ENCODE peak calls at places on chromosome 11, in six cellular contexts. One of them, this sample, is unnamed.
A peak's percentile ranks its signal among the peaks of the same experiment; 100 is the strongest.

GRCh38 chr11:64560139-64560771 is 30.8 kb upstream of the SLC22A12 start:
- DNase-seq in stimulated activated CD4-positive, alpha-beta T cell treated with anti-CD3 and anti-CD28 coated beads, Interleukin-4, amount 100 ng/mL, for 24 hours: no peak
- DNase-seq in EL: no peak
- DNase-seq in NCI-H1417: no peak
- DNase-seq in bronchial epithelial cell: no peak
- DNase-seq in MCF 10A: no peak
- DNase-seq in this sample: no peak

GRCh38 chr11:10304495-10305261 is at the start of gene ADM:
- DNase-seq in stimulated activated CD4-positive, alpha-beta T cell treated with anti-CD3 and anti-CD28 coated beads, Interleukin-4, amount 100 ng/mL, for 24 hours: peak; percentile 34
- DNase-seq in EL: peak; percentile 97
- DNase-seq in NCI-H1417: peak; percentile 65
- DNase-seq in bronchial epithelial cell: peak; percentile 60
- DNase-seq in MCF 10A: peak; percentile 92
- DNase-seq in this sample: no peak

GRCh38 chr11:132048040-132048439 is 677.6 kb downstream of the NTM start:
- DNase-seq in stimulated activated CD4-positive, alpha-beta T cell treated with anti-CD3 and anti-CD28 coated beads, Interleukin-4, amount 100 ng/mL, for 24 hours: no peak
- DNase-seq in EL: no peak
- DNase-seq in NCI-H1417: no peak
- DNase-seq in bronchial epithelial cell: no peak
- DNase-seq in MCF 10A: no peak
- DNase-seq in this sample: no peak

GRCh38 chr11:83007909-83008580 is 63.7 kb downstream of the RAB30 start:
- DNase-seq in stimulated activated CD4-positive, alpha-beta T cell treated with anti-CD3 and anti-CD28 coated beads, Interleukin-4, amount 100 ng/mL, for 24 hours: no peak
- DNase-seq in EL: peak; percentile 46
- DNase-seq in NCI-H1417: peak; percentile 61
- DNase-seq in bronchial epithelial cell: no peak
- DNase-seq in MCF 10A: no peak
- DNase-seq in this sample: no peak

GRCh38 chr11:126007263-126007662 is 55.4 kb downstream of the CDON start:
- DNase-seq in stimulated activated CD4-positive, alpha-beta T cell treated with anti-CD3 and anti-CD28 coated beads, Interleukin-4, amount 100 ng/mL, for 24 hours: no peak
- DNase-seq in EL: peak; percentile 13
- DNase-seq in NCI-H1417: no peak
- DNase-seq in bronchial epithelial cell: peak; percentile 68
- DNase-seq in MCF 10A: peak; percentile 59
- DNase-seq in this sample: no peak

GRCh38 chr11:22832315-22833041 is 2.9 kb upstream of the SVIP start:
- DNase-seq in stimulated activated CD4-positive, alpha-beta T cell treated with anti-CD3 and anti-CD28 coated beads, Interleukin-4, amount 100 ng/mL, for 24 hours: no peak
- DNase-seq in EL: peak; percentile 10
- DNase-seq in NCI-H1417: no peak
- DNase-seq in bronchial epithelial cell: peak; percentile 49
- DNase-seq in MCF 10A: peak; percentile 6
- DNase-seq in this sample: no peak

GRCh38 chr11:105740164-105740903 is 130.5 kb downstream of the GRIA4 start:
- DNase-seq in stimulated activated CD4-positive, alpha-beta T cell treated with anti-CD3 and anti-CD28 coated beads, Interleukin-4, amount 100 ng/mL, for 24 hours: no peak
- DNase-seq in EL: no peak
- DNase-seq in NCI-H1417: no peak
- DNase-seq in bronchial epithelial cell: no peak
- DNase-seq in MCF 10A: no peak
- DNase-seq in this sample: no peak

GRCh38 chr11:103367650-103368049 is 258.4 kb downstream of the DYNC2H1 start:
- DNase-seq in stimulated activated CD4-positive, alpha-beta T cell treated with anti-CD3 and anti-CD28 coated beads, Interleukin-4, amount 100 ng/mL, for 24 hours: no peak
- DNase-seq in EL: no peak
- DNase-seq in NCI-H1417: no peak
- DNase-seq in bronchial epithelial cell: no peak
- DNase-seq in MCF 10A: no peak
- DNase-seq in this sample: no peak

GRCh38 chr11:112525270-112525669 is 264.6 kb upstream of the PLET1 start:
- DNase-seq in stimulated activated CD4-positive, alpha-beta T cell treated with anti-CD3 and anti-CD28 coated beads, Interleukin-4, amount 100 ng/mL, for 24 hours: no peak
- DNase-seq in EL: peak; percentile 51
- DNase-seq in NCI-H1417: no peak
- DNase-seq in bronchial epithelial cell: peak; percentile 82
- DNase-seq in MCF 10A: peak; percentile 84
- DNase-seq in this sample: peak; percentile 66

GRCh38 chr11:12963051-12963450 is 46.1 kb upstream of the RASSF10 start:
- DNase-seq in stimulated activated CD4-positive, alpha-beta T cell treated with anti-CD3 and anti-CD28 coated beads, Interleukin-4, amount 100 ng/mL, for 24 hours: no peak
- DNase-seq in EL: no peak
- DNase-seq in NCI-H1417: no peak
- DNase-seq in bronchial epithelial cell: no peak
- DNase-seq in MCF 10A: no peak
- DNase-seq in this sample: no peak

GRCh38 chr11:89067264-89067663 is 1.5 kb upstream of the GRM5 start:
- DNase-seq in stimulated activated CD4-positive, alpha-beta T cell treated with anti-CD3 and anti-CD28 coated beads, Interleukin-4, amount 100 ng/mL, for 24 hours: no peak
- DNase-seq in EL: no peak
- DNase-seq in NCI-H1417: no peak
- DNase-seq in bronchial epithelial cell: peak; percentile 1
- DNase-seq in MCF 10A: no peak
- DNase-seq in this sample: no peak

GRCh38 chr11:3052109-3052479 is 5.1 kb downstream of the CARS1 start:
- DNase-seq in stimulated activated CD4-positive, alpha-beta T cell treated with anti-CD3 and anti-CD28 coated beads, Interleukin-4, amount 100 ng/mL, for 24 hours: no peak
- DNase-seq in EL: no peak
- DNase-seq in NCI-H1417: peak; percentile 89
- DNase-seq in bronchial epithelial cell: no peak
- DNase-seq in MCF 10A: no peak
- DNase-seq in this sample: no peak

GRCh38 chr11:15157181-15157580 is 42.5 kb downstream of the INSC start:
- DNase-seq in stimulated activated CD4-positive, alpha-beta T cell treated with anti-CD3 and anti-CD28 coated beads, Interleukin-4, amount 100 ng/mL, for 24 hours: no peak
- DNase-seq in EL: peak; percentile 86
- DNase-seq in NCI-H1417: no peak
- DNase-seq in bronchial epithelial cell: peak; percentile 97
- DNase-seq in MCF 10A: peak; percentile 82
- DNase-seq in this sample: no peak

GRCh38 chr11:134266841-134267251 is 9.3 kb upstream of the GLB1L3 start:
- DNase-seq in stimulated activated CD4-positive, alpha-beta T cell treated with anti-CD3 and anti-CD28 coated beads, Interleukin-4, amount 100 ng/mL, for 24 hours: no peak
- DNase-seq in EL: peak; percentile 67
- DNase-seq in NCI-H1417: no peak
- DNase-seq in bronchial epithelial cell: peak; percentile 99
- DNase-seq in MCF 10A: peak; percentile 88
- DNase-seq in this sample: peak; percentile 88

GRCh38 chr11:9158898-9159391 is 67.5 kb upstream of the SCUBE2 start:
- DNase-seq in stimulated activated CD4-positive, alpha-beta T cell treated with anti-CD3 and anti-CD28 coated beads, Interleukin-4, amount 100 ng/mL, for 24 hours: no peak
- DNase-seq in EL: peak; percentile 65
- DNase-seq in NCI-H1417: no peak
- DNase-seq in bronchial epithelial cell: peak; percentile 88
- DNase-seq in MCF 10A: no peak
- DNase-seq in this sample: no peak

GRCh38 chr11:96045622-96046456 is 121.9 kb upstream of the MTMR2 start:
- DNase-seq in stimulated activated CD4-positive, alpha-beta T cell treated with anti-CD3 and anti-CD28 coated beads, Interleukin-4, amount 100 ng/mL, for 24 hours: no peak
- DNase-seq in EL: no peak
- DNase-seq in NCI-H1417: no peak
- DNase-seq in bronchial epithelial cell: peak; percentile 20
- DNase-seq in MCF 10A: no peak
- DNase-seq in this sample: no peak

GRCh38 chr11:35852056-35852455 is 91.8 kb upstream of the LDLRAD3 start:
- DNase-seq in stimulated activated CD4-positive, alpha-beta T cell treated with anti-CD3 and anti-CD28 coated beads, Interleukin-4, amount 100 ng/mL, for 24 hours: no peak
- DNase-seq in EL: no peak
- DNase-seq in NCI-H1417: no peak
- DNase-seq in bronchial epithelial cell: no peak
- DNase-seq in MCF 10A: no peak
- DNase-seq in this sample: peak; percentile 50

GRCh38 chr11:73980001-73980960 is 2.4 kb downstream of the UCP2 start:
- DNase-seq in stimulated activated CD4-positive, alpha-beta T cell treated with anti-CD3 and anti-CD28 coated beads, Interleukin-4, amount 100 ng/mL, for 24 hours: peak; percentile 69
- DNase-seq in EL: peak; percentile 26
- DNase-seq in NCI-H1417: peak; percentile 82
- DNase-seq in bronchial epithelial cell: peak; percentile 49
- DNase-seq in MCF 10A: no peak
- DNase-seq in this sample: peak; percentile 53

GRCh38 chr11:128621491-128622136 is 34.3 kb upstream of the ETS1 start:
- DNase-seq in stimulated activated CD4-positive, alpha-beta T cell treated with anti-CD3 and anti-CD28 coated beads, Interleukin-4, amount 100 ng/mL, for 24 hours: no peak
- DNase-seq in EL: peak; percentile 95
- DNase-seq in NCI-H1417: no peak
- DNase-seq in bronchial epithelial cell: peak; percentile 52
- DNase-seq in MCF 10A: peak; percentile 78
- DNase-seq in this sample: no peak

GRCh38 chr11:18191376-18191775 is 18.7 kb downstream of the MRGPRX4 start:
- DNase-seq in stimulated activated CD4-positive, alpha-beta T cell treated with anti-CD3 and anti-CD28 coated beads, Interleukin-4, amount 100 ng/mL, for 24 hours: no peak
- DNase-seq in EL: no peak
- DNase-seq in NCI-H1417: no peak
- DNase-seq in bronchial epithelial cell: no peak
- DNase-seq in MCF 10A: no peak
- DNase-seq in this sample: no peak

GRCh38 chr11:122141757-122142156 is 25.7 kb upstream of the BLID start:
- DNase-seq in stimulated activated CD4-positive, alpha-beta T cell treated with anti-CD3 and anti-CD28 coated beads, Interleukin-4, amount 100 ng/mL, for 24 hours: no peak
- DNase-seq in EL: no peak
- DNase-seq in NCI-H1417: no peak
- DNase-seq in bronchial epithelial cell: no peak
- DNase-seq in MCF 10A: no peak
- DNase-seq in this sample: no peak

GRCh38 chr11:110432713-110433392 is 3.1 kb downstream of the FDX1 start:
- DNase-seq in stimulated activated CD4-positive, alpha-beta T cell treated with anti-CD3 and anti-CD28 coated beads, Interleukin-4, amount 100 ng/mL, for 24 hours: no peak
- DNase-seq in EL: peak; percentile 27
- DNase-seq in NCI-H1417: no peak
- DNase-seq in bronchial epithelial cell: peak; percentile 7
- DNase-seq in MCF 10A: no peak
- DNase-seq in this sample: no peak

GRCh38 chr11:125263268-125263790 is 98.8 kb downstream of the PKNOX2 start:
- DNase-seq in stimulated activated CD4-positive, alpha-beta T cell treated with anti-CD3 and anti-CD28 coated beads, Interleukin-4, amount 100 ng/mL, for 24 hours: no peak
- DNase-seq in EL: peak; percentile 95
- DNase-seq in NCI-H1417: peak; percentile 81
- DNase-seq in bronchial epithelial cell: no peak
- DNase-seq in MCF 10A: no peak
- DNase-seq in this sample: no peak

GRCh38 chr11:69588270-69588669 is 52.7 kb upstream of the CCND1 start:
- DNase-seq in stimulated activated CD4-positive, alpha-beta T cell treated with anti-CD3 and anti-CD28 coated beads, Interleukin-4, amount 100 ng/mL, for 24 hours: no peak
- DNase-seq in EL: peak; percentile 89
- DNase-seq in NCI-H1417: no peak
- DNase-seq in bronchial epithelial cell: peak; percentile 82
- DNase-seq in MCF 10A: peak; percentile 61
- DNase-seq in this sample: no peak

GRCh38 chr11:125874556-125875124 is 12.8 kb upstream of the HYLS1 start:
- DNase-seq in stimulated activated CD4-positive, alpha-beta T cell treated with anti-CD3 and anti-CD28 coated beads, Interleukin-4, amount 100 ng/mL, for 24 hours: peak; percentile 61
- DNase-seq in EL: peak; percentile 67
- DNase-seq in NCI-H1417: peak; percentile 53
- DNase-seq in bronchial epithelial cell: peak; percentile 57
- DNase-seq in MCF 10A: peak; percentile 81
- DNase-seq in this sample: peak; percentile 53

GRCh38 chr11:44797886-44798683 is 71.3 kb downstream of the TSPAN18 start:
- DNase-seq in stimulated activated CD4-positive, alpha-beta T cell treated with anti-CD3 and anti-CD28 coated beads, Interleukin-4, amount 100 ng/mL, for 24 hours: no peak
- DNase-seq in EL: no peak
- DNase-seq in NCI-H1417: no peak
- DNase-seq in bronchial epithelial cell: no peak
- DNase-seq in MCF 10A: no peak
- DNase-seq in this sample: no peak

GRCh38 chr11:67523556-67524479 is 572 bp upstream of the CABP2 start:
- DNase-seq in stimulated activated CD4-positive, alpha-beta T cell treated with anti-CD3 and anti-CD28 coated beads, Interleukin-4, amount 100 ng/mL, for 24 hours: no peak
- DNase-seq in EL: no peak
- DNase-seq in NCI-H1417: no peak
- DNase-seq in bronchial epithelial cell: no peak
- DNase-seq in MCF 10A: no peak
- DNase-seq in this sample: no peak